ENCODE peak calls at places on chromosomes 2 and 18, in four cellular contexts. W is MM.1S, A is mammary epithelial cell, P is kidney. Q is an unnamed sample.

GRCh38 chr2:99858951-99859596 is 283.3 kb downstream of the AFF3 start:
- DNase-seq in W (no peak), A (no peak), P (no peak), Q (no peak)

GRCh38 chr2:204483497-204484164 is 61.6 kb upstream of the PARD3B start:
- DNase-seq in W (no peak), A (no peak), P (no peak), Q (no peak)

GRCh38 chr18:70148039-70148438 is 57.4 kb downstream of the RTTN start:
- DNase-seq in W (no peak), A (no peak), P (no peak), Q (no peak)

GRCh38 chr2:212398316-212398715 is 140.3 kb downstream of the ERBB4 start:
- DNase-seq in W (no peak), A (no peak), P (no peak), Q (no peak)

GRCh38 chr2:205703471-205703870 is 21.2 kb downstream of the NRP2 start:
- DNase-seq in W (no peak), A (no peak), P (no peak), Q (no peak)

GRCh38 chr18:79971211-79971952 is 6.9 kb downstream of the HSBP1L1 start:
- DNase-seq in W (no peak), A (no peak), P (no peak), Q (no peak)

GRCh38 chr2:202589582-202589949 is 45.2 kb upstream of the FAM117B start:
- DNase-seq in W (no peak), A (no peak), P (no peak), Q (no peak)

GRCh38 chr2:240524963-240525718 is 32.6 kb downstream of the ANKMY1 start:
- DNase-seq in W (no peak), A (no peak), P (no peak), Q (no peak)

GRCh38 chr2:235082939-235083338 is 131.1 kb downstream of the SH3BP4 start:
- DNase-seq in W (no peak), A (no peak), P (no peak), Q (no peak)

GRCh38 chr18:36601316-36601715 is 227.5 kb downstream of the TPGS2 start:
- DNase-seq in W (no peak), A (no peak), P (no peak), Q (no peak)

GRCh38 chr18:32040936-32041335 is 22.3 kb downstream of the RNF125 start:
- DNase-seq in W (no peak), A (peak), P (no peak), Q (no peak)

GRCh38 chr18:10559566-10560456 is 34.0 kb downstream of the NAPG start:
- DNase-seq in W (no peak), A (no peak), P (no peak), Q (peak)

GRCh38 chr2:16191431-16192200 is 251.3 kb downstream of the MYCN start:
- DNase-seq in W (no peak), A (no peak), P (no peak), Q (no peak)

GRCh38 chr2:70085711-70086277 is 1.5 kb upstream of the PCBP1 start:
- DNase-seq in W (peak), A (no peak), P (no peak), Q (no peak)

GRCh38 chr2:70081221-70081620 is 6.1 kb upstream of the PCBP1 start:
- DNase-seq in W (no peak), A (no peak), P (no peak), Q (no peak)

GRCh38 chr2:70084973-70085710 is 2.1 kb upstream of the PCBP1 start:
- DNase-seq in W (peak), A (peak), P (no peak), Q (peak)

GRCh38 chr2:70086278-70086837 is 919 bp upstream of the PCBP1 start:
- DNase-seq in W (peak), A (peak), P (peak), Q (peak)

GRCh38 chr2:70083344-70084156 is 3.7 kb upstream of the PCBP1 start:
- DNase-seq in W (no peak), A (peak), P (no peak), Q (peak)
- H3K9ac ChIP-seq in W (peak), A (peak), P (peak), Q (peak)

GRCh38 chr2:173979721-173980351 is 14.7 kb upstream of the SP3 start:
- DNase-seq in W (no peak), A (no peak), P (no peak), Q (no peak)
- H3K9ac ChIP-seq in W (no peak), A (no peak), P (no peak), Q (no peak)

GRCh38 chr2:218291934-218292699 is at the start of gene TMBIM1:
- DNase-seq in W (peak), A (peak), P (peak), Q (no peak)

GRCh38 chr2:218289639-218290315 is 2.5 kb downstream of the TMBIM1 start:
- DNase-seq in W (no peak), A (peak), P (no peak), Q (no peak)

GRCh38 chr2:218292700-218293014 is 354 bp upstream of the TMBIM1 start:
- DNase-seq in W (no peak), A (no peak), P (no peak), Q (no peak)

GRCh38 chr2:218290316-218291261 is 1.7 kb downstream of the TMBIM1 start:
- DNase-seq in W (peak), A (peak), P (no peak), Q (peak)

DNA sequence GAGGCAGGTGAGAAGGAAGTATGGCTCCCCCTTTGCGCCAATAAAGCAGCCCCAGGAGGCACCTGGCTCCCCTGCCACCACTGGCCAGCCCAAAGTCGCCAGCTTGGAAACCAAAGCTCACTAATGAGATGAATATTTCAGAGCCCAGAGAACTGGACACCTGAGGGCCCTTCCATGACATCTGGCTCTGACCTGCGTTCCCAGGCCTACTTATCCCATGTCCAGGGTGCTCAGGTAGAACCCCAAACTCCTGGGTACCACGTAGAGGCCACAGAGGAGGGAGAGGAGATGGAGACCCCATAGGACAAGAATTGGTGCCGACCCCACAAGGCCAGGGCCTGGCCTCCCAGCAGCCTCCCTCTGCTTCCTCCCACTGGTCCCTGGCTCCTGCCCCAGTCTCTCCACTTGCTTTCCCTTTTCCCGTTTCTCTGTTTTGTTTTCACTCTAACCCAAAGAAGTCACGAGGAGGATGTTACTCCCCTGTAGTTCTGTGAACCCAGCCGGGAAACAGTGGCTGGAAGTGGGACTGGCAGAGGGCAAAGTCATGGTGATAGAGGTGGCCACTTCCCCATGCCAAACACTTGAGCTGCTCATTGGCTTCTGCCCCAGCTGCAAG is 877 bp downstream of the TMBIM1 start:
- DNase-seq in W (no peak), A (no peak), P (no peak), Q (no peak)
- H3K9ac ChIP-seq in W (peak), A (peak), P (peak), Q (peak)

GRCh38 chr2:120765911-120766757 is 30.5 kb downstream of the GLI2 start:
- DNase-seq in W (no peak), A (no peak), P (peak), Q (no peak)

GRCh38 chr2:120764434-120764833 is 28.8 kb downstream of the GLI2 start:
- DNase-seq in W (no peak), A (no peak), P (peak), Q (no peak)

GRCh38 chr2:120763931-120764330 is 28.3 kb downstream of the GLI2 start:
- DNase-seq in W (no peak), A (no peak), P (peak), Q (no peak)

GRCh38 chr2:120766758-120767351 is 31.2 kb downstream of the GLI2 start:
- DNase-seq in W (no peak), A (no peak), P (peak), Q (no peak)

GRCh38 chr2:120765031-120765910 is 29.6 kb downstream of the GLI2 start:
- DNase-seq in W (no peak), A (no peak), P (peak), Q (no peak)
- H3K9ac ChIP-seq in W (no peak), A (no peak), P (no peak), Q (no peak)

GRCh38 chr2:25620711-25621110 is 52.7 kb downstream of the DTNB start:
- DNase-seq in W (no peak), A (no peak), P (no peak), Q (no peak)

GRCh38 chr2:25620077-25620476 is 53.3 kb downstream of the DTNB start:
- DNase-seq in W (no peak), A (peak), P (no peak), Q (no peak)

GRCh38 chr2:25617948-25618646 is 55.3 kb downstream of the DTNB start:
- DNase-seq in W (no peak), A (peak), P (no peak), Q (no peak)

GRCh38 chr2:25619187-25619586 is 54.2 kb downstream of the DTNB start:
- DNase-seq in W (no peak), A (no peak), P (no peak), Q (no peak)

DNA sequence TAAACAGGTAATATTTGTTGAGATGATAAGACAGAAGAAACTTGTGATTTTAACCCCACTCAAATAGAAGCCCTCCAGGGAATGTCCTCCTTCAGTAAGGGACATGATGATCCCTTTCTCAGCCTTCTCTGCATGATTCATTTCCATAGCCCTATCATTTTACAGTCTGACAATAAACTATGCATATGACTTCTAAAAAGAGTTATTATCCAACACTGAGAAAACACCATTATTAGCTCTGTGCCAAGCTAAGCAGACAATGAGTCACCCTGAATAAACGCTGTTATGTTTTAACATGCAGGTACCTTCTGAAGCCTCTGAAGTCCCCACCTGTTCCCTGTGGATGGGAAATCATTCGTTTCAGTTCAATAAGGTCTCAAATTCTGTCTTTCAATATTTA is 54.7 kb downstream of the DTNB start:
- DNase-seq in W (no peak), A (peak), P (no peak), Q (no peak)
- H3K9ac ChIP-seq in W (no peak), A (no peak), P (no peak), Q (no peak)

DNA sequence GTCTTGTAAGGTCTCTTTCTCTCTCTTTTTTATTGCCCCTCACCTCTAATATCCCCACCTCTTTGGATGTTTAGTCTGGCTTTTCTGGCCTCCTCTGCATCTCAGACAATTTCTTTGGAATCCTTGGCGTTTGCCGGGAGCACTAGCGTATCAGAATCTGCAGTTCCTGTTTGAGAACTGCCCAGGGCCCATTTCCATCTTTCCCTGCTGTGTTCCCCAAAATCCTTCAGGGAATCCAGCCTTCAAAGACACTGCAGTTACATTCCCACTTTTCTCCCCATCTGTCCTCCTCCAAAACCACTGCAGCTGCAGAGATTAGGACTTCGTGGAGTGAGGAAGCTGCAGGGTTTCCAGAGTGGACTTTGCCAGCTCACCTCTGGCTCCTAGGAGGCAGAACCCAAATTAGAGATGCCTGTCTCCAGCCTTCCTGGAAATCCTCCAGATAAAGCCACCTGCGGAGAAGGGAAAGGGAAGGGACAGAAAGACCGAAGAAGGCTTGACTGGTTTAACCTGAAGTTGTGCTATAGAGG is 2.7 kb downstream of the VSNL1 start:
- DNase-seq in W (no peak), A (peak), P (no peak), Q (no peak)
- H3K9ac ChIP-seq in W (no peak), A (peak), P (no peak), Q (no peak)

GRCh38 chr2:71551631-71551915 is 98.2 kb downstream of the DYSF start:
- DNase-seq in W (no peak), A (no peak), P (peak), Q (no peak)

GRCh38 chr2:71554028-71554705 is 100.8 kb downstream of the DYSF start:
- DNase-seq in W (no peak), A (no peak), P (peak), Q (no peak)

GRCh38 chr2:71552861-71553301 is 99.5 kb downstream of the DYSF start:
- DNase-seq in W (no peak), A (no peak), P (peak), Q (no peak)

GRCh38 chr2:71550801-71551630 is 97.7 kb downstream of the DYSF start:
- DNase-seq in W (no peak), A (no peak), P (peak), Q (no peak)

DNA sequence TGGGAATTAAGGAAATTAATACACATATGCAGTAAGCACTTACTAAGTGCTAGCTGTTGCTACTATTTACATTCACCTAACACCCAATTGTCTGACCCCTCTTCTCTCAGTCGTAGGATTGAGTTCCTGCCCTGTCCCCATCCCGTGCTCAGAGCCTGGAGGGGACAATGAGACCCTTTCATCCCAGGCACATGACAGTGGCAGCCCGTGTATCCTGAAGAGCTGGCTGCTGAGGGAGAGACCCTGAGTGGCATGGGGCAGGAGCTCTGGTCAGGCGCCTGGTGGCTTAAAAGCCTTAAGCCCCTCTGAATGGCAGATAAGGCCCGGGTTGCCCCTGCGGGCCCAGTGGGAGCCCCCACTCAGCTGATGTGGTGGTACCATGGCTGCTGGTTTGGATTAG is 99.0 kb downstream of the DYSF start:
- DNase-seq in W (no peak), A (no peak), P (peak), Q (no peak)
- H3K9ac ChIP-seq in W (no peak), A (no peak), P (no peak), Q (no peak)

GRCh38 chr2:66839551-66840320 is 404.8 kb downstream of the MEIS1 start:
- DNase-seq in W (no peak), A (peak), P (no peak), Q (no peak)
- H3K9ac ChIP-seq in W (no peak), A (no peak), P (no peak), Q (no peak)